ENCODE peak calls at places on chromosomes 3 and 15, in seven cellular contexts. L is GM12892; H is ecto neural progenitor cell; Z is cardiac fibroblast; C is MM.1S; Q is amniotic epithelial cell; D is stimulated activated CD8-positive, alpha-beta memory T cell treated with anti-CD3 and anti-CD28 coated beads, Interleukin-12 subunit alpha, Interleukin-12 subunit beta, amount 100 ng/mL, for 4 hours. I is an unnamed sample.

GRCh38 chr3:27657404-27657803 is 64.7 kb downstream of the EOMES start:
- DNase-seq in L (no peak), H (no peak), Z (peak), C (no peak), Q (no peak), D (no peak), I (no peak)

GRCh38 chr3:179166561-179167201 is 18.5 kb downstream of the PIK3CA start:
- DNase-seq in L (no peak), H (no peak), Z (no peak), C (no peak), Q (no peak), D (no peak), I (no peak)

GRCh38 chr3:115330406-115330805 is 183.3 kb upstream of the ZBTB20 start:
- DNase-seq in L (no peak), H (no peak), Z (peak), C (no peak), Q (peak), D (no peak), I (no peak)

GRCh38 chr3:187747506-187747905 is 2.2 kb upstream of the BCL6 start:
- DNase-seq in L (no peak), H (no peak), Z (no peak), C (no peak), Q (no peak), D (no peak), I (no peak)

GRCh38 chr3:49205154-49205788 is 33.9 kb downstream of the KLHDC8B start:
- DNase-seq in L (no peak), H (no peak), Z (no peak), C (no peak), Q (no peak), D (no peak), I (no peak)

GRCh38 chr15:66570327-66570726 is 4.5 kb upstream of the LCTL start:
- DNase-seq in L (no peak), H (no peak), Z (no peak), C (no peak), Q (no peak), D (no peak), I (no peak)

GRCh38 chr3:184211718-184212117 is 17.7 kb upstream of the VWA5B2 start:
- DNase-seq in L (no peak), H (no peak), Z (no peak), C (no peak), Q (no peak), D (no peak), I (no peak)

GRCh38 chr3:19146685-19147650 is 1.3 kb upstream of the KCNH8 start:
- DNase-seq in L (peak), H (peak), Z (peak), C (peak), Q (peak), D (peak), I (peak)

GRCh38 chr15:42110367-42110766 is 16.0 kb upstream of the PLA2G4D start:
- DNase-seq in L (no peak), H (no peak), Z (no peak), C (no peak), Q (no peak), D (no peak), I (no peak)

GRCh38 chr15:42344763-42345162 is 14.5 kb upstream of the CAPN3 start:
- DNase-seq in L (no peak), H (no peak), Z (peak), C (no peak), Q (peak), D (no peak), I (peak)

GRCh38 chr3:46538803-46539442 is 27.2 kb downstream of the LRRC2 start:
- DNase-seq in L (peak), H (no peak), Z (peak), C (peak), Q (peak), D (peak), I (peak)

GRCh38 chr3:127784865-127785710 is 37.2 kb downstream of the MGLL start:
- DNase-seq in L (no peak), H (no peak), Z (no peak), C (no peak), Q (no peak), D (no peak), I (no peak)

GRCh38 chr15:63407612-63408011 is 26.0 kb upstream of the CA12 start:
- DNase-seq in L (no peak), H (no peak), Z (no peak), C (no peak), Q (no peak), D (no peak), I (no peak)

GRCh38 chr15:57969355-57969754 is 96.2 kb downstream of the ALDH1A2 start:
- DNase-seq in L (no peak), H (no peak), Z (peak), C (no peak), Q (peak), D (no peak), I (no peak)